ENCODE peak calls at places on chromosomes 5 and 9, in four cellular contexts. L, F, X and E are unnamed samples.

GRCh38 chr9:2242778-2243395 is 227.7 kb downstream of the SMARCA2 start:
- DNase-seq in L (no peak), F (no peak), X (peak; percentile 26), E (no peak)

GRCh38 chr5:84438456-84438855 is 53.8 kb upstream of the EDIL3 start:
- DNase-seq in L (no peak), F (no peak), X (no peak), E (no peak)

GRCh38 chr5:103367722-103368121 is 109.2 kb downstream of the MACIR start:
- DNase-seq in L (no peak), F (no peak), X (no peak), E (no peak)

GRCh38 chr5:35859101-35859661 is 2.5 kb downstream of the IL7R start:
- DNase-seq in L (no peak), F (no peak), X (peak; percentile 38), E (no peak)

GRCh38 chr5:142725231-142726187 is 39.6 kb upstream of the FGF1 start:
- DNase-seq in L (no peak), F (no peak), X (peak; percentile 41), E (no peak)

GRCh38 chr9:87518702-87519335 is 21.2 kb downstream of the DAPK1 start:
- DNase-seq in L (peak; percentile 40), F (no peak), X (peak; percentile 17), E (no peak)

GRCh38 chr9:128204858-128205257 is 1.7 kb downstream of the DNM1 start:
- DNase-seq in L (no peak), F (no peak), X (no peak), E (no peak)

GRCh38 chr5:2897276-2897990 is 146.0 kb upstream of the IRX2 start:
- DNase-seq in L (no peak), F (no peak), X (no peak), E (no peak)

GRCh38 chr5:31021181-31021624 is 172.3 kb upstream of the CDH6 start:
- DNase-seq in L (no peak), F (no peak), X (peak; percentile 60), E (no peak)

GRCh38 chr9:121125590-121125989 is 50.8 kb downstream of the CNTRL start:
- DNase-seq in L (no peak), F (no peak), X (no peak), E (no peak)

GRCh38 chr9:93258419-93258817 is 74.5 kb downstream of the WNK2 start:
- DNase-seq in L (no peak), F (no peak), X (no peak), E (no peak)

GRCh38 chr5:167639213-167639612 is 652.2 kb upstream of the WWC1 start:
- DNase-seq in L (no peak), F (no peak), X (peak; percentile 82), E (no peak)

GRCh38 chr5:43044181-43044914 is 4.2 kb upstream of the ANXA2R start:
- DNase-seq in L (no peak), F (no peak), X (peak; percentile 51), E (no peak)

GRCh38 chr5:157558089-157558595 is 17.4 kb downstream of the ADAM19 start:
- DNase-seq in L (no peak), F (no peak), X (peak; percentile 77), E (no peak)

GRCh38 chr9:124384210-124384609 is 31.0 kb downstream of the PSMB7 start:
- DNase-seq in L (no peak), F (no peak), X (no peak), E (no peak)

GRCh38 chr9:6644346-6645152 is 980 bp downstream of the GLDC start:
- DNase-seq in L (no peak), F (no peak), X (peak; percentile 10), E (no peak)

GRCh38 chr5:103821361-103821760 is 258.8 kb upstream of the NUDT12 start:
- DNase-seq in L (no peak), F (no peak), X (no peak), E (no peak)

GRCh38 chr9:126842220-126842842 is 18.1 kb upstream of the ZBTB34 start:
- DNase-seq in L (no peak), F (no peak), X (no peak), E (no peak)

GRCh38 chr5:158720316-158720715 is 379.4 kb downstream of the EBF1 start:
- DNase-seq in L (no peak), F (no peak), X (no peak), E (no peak)

GRCh38 chr9:91191443-91192378 is 170.0 kb downstream of the AUH start:
- DNase-seq in L (no peak), F (no peak), X (no peak), E (no peak)

DNA sequence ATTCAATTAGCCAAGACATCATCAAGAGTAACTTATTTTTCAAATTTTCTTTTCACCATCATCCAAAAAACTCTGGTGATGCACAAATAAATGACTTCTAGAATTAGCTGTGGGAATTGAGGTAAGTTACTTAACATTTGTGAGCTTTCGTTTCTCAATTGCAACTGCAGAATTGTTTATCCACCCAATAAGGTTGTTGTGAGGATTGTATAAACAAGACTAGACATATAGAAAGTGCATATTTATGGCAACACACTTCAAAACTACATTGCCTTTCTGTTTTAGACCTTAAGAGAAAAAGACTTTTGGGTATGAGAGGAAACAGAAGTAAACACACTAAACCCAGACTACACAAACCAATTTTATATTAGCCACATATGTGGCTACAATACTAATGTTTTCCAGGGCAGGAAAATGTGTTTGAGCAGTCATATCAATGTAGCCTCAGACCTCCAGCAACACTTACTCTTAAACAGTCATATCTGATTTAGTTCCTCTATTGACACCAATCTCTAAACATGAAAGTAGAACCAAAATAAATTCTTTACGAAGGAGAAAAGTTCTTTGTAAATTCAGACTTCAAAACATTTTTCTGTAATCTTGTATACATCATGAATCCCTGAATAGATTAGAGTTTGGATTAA is 488.0 kb upstream of the CYLC2 start:
- DNase-seq in L (no peak), F (no peak), X (no peak), E (no peak)
- H3K9me3 ChIP-seq in L (no peaks in the 10 kb centered on the region), F (no peaks in the 10 kb centered on the region), X (peaks cover 7% of the 10 kb centered on the region), E (peaks cover 10% of the 10 kb centered on the region)

GRCh38 chr9:40909821-40910220 is 218.7 kb downstream of the FOXD4L6 start:
- DNase-seq in L (no peak), F (no peak), X (no peak), E (no peak)
- H3K9me3 ChIP-seq in L (peaks cover 95% of the 10 kb centered on the region), F (peaks cover 93% of the 10 kb centered on the region), X (peaks cover 4% of the 10 kb centered on the region), E (peaks cover 99% of the 10 kb centered on the region)

GRCh38 chr5:176998828-176999227 is 7.8 kb downstream of the UIMC1 start:
- DNase-seq in L (no peak), F (no peak), X (no peak), E (no peak)

GRCh38 chr5:176995122-176995490 is 11.5 kb downstream of the UIMC1 start:
- DNase-seq in L (no peak), F (no peak), X (no peak), E (no peak)

GRCh38 chr5:176996780-176997179 is 9.8 kb downstream of the UIMC1 start:
- DNase-seq in L (no peak), F (no peak), X (no peak), E (no peak)

GRCh38 chr5:176995896-176996767 is 10.4 kb downstream of the UIMC1 start:
- DNase-seq in L (no peak), F (no peak), X (peak; percentile 84), E (no peak)

DNA sequence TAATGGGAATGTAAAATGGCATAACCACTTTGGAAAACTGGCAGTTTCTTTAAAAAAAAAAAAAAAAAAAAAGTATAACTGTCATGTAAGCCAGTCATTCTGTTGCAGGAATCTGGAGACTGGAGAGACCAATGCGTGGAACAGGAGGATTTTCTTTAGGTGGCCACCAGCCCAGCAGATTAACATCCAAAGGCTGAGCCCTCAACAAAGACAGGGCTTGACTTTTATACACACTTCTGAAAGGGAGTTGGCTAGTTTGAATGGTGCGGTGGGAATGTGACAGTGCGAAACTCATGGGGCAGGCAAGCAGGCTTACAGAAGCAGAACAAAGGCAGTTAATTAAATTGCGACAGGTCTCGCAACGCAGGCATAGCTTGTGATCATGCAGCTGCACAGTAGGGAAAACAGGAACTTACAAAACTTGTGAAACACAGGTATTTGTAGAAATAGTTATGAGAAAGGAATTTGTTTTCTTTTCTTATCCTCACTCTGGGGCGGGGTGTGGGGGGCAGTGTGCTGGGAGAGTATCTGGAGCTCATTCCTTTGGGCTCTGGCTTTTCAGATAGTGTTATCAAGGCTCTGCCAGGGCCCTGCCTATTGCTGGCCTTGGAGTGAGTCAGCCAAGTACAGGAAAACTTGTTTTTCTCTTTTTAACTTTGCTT is 12.0 kb downstream of the UIMC1 start:
- DNase-seq in L (no peak), F (peak; percentile 71), X (no peak), E (no peak)
- H3K9me3 ChIP-seq in L (no peaks in the 10 kb centered on the region), F (no peaks in the 10 kb centered on the region), X (no peaks in the 10 kb centered on the region), E (no peaks in the 10 kb centered on the region)

GRCh38 chr9:135649508-135649907 is 10.2 kb upstream of the GLT6D1 start:
- DNase-seq in L (no peak), F (no peak), X (no peak), E (no peak)
- H3K9me3 ChIP-seq in L (no peaks in the 10 kb centered on the region), F (peaks cover 21% of the 10 kb centered on the region), X (peaks cover 6% of the 10 kb centered on the region), E (peaks cover 45% of the 10 kb centered on the region)

DNA sequence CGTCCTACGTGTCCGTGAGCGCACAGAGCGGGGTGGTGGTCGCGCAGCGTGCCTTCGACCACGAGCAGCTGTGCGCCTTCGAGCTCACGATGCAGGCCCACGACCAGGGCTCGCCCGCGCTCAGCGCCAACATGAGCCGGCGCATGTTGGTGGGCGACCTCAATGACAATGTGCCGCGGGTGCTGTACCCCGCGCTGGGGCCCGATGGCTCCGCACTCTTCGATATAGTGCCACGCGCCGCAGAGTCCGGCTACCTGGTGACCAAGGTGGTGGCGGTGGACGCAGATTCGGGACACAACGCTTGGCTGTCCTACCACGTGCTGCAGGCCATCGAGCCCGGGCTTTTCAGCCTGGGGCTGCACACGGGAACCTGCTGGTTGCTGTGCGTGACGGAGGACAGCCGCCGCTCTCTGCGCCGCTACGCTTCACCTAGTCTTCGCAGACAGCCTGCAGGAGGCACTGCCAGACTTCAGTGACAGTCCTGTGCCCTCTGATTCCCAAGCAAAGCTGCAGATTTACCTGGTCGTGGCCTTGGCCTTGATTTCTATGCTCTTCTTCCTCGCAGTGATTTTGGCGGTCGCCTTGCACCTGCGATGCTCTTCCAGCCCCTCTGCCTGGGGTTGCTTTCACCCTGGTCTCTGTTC is 2.4 kb upstream of the PCDHGA12 start:
- DNase-seq in L (no peak), F (no peak), X (no peak), E (no peak)
- H3K9me3 ChIP-seq in L (peaks cover 93% of the 10 kb centered on the region), F (peaks cover 60% of the 10 kb centered on the region), X (no peaks in the 10 kb centered on the region), E (peaks cover 99% of the 10 kb centered on the region)

GRCh38 chr5:56282951-56283350 is 49.8 kb upstream of the ANKRD55 start:
- DNase-seq in L (no peak), F (no peak), X (no peak), E (no peak)

GRCh38 chr5:56282241-56282640 is 49.1 kb upstream of the ANKRD55 start:
- DNase-seq in L (no peak), F (no peak), X (peak; percentile 47), E (no peak)

GRCh38 chr5:56279979-56280378 is 46.8 kb upstream of the ANKRD55 start:
- DNase-seq in L (no peak), F (no peak), X (peak; percentile 67), E (no peak)

GRCh38 chr5:56279291-56279690 is 46.2 kb upstream of the ANKRD55 start:
- DNase-seq in L (no peak), F (no peak), X (no peak), E (no peak)

GRCh38 chr5:56281489-56282163 is 48.5 kb upstream of the ANKRD55 start:
- DNase-seq in L (no peak), F (no peak), X (no peak), E (no peak)
- H3K9me3 ChIP-seq in L (no peaks in the 10 kb centered on the region), F (no peaks in the 10 kb centered on the region), X (no peaks in the 10 kb centered on the region), E (no peaks in the 10 kb centered on the region)

GRCh38 chr5:178463321-178464155 is 126.7 kb downstream of the COL23A1 start:
- DNase-seq in L (no peak), F (no peak), X (no peak), E (no peak)
- H3K9me3 ChIP-seq in L (no peaks in the 10 kb centered on the region), F (no peaks in the 10 kb centered on the region), X (no peaks in the 10 kb centered on the region), E (no peaks in the 10 kb centered on the region)